ENCODE peak calls at places on chromosomes 12 and 14, in seven cellular contexts. O, Y, D, S, J, V and X are unnamed samples.

GRCh38 chr14:39374846-39375245 is 57.4 kb downstream of the FBXO33 start:
- ATAC-seq in O (no peak), Y (no peak), D (no peak), S (no peak), J (no peak), V (no peak), X (no peak)

GRCh38 chr14:59429798-59430197 is 35.4 kb downstream of the GPR135 start:
- ATAC-seq in O (peak; percentile 32), Y (no peak), D (no peak), S (no peak), J (no peak), V (no peak), X (no peak)

GRCh38 chr12:1680804-1681492 is 9.9 kb upstream of the ADIPOR2 start:
- ATAC-seq in O (peak; percentile 55), Y (peak; percentile 40), D (peak; percentile 62), S (no peak), J (peak; percentile 85), V (peak; percentile 78), X (no peak)

GRCh38 chr14:63991833-63992232 is 139.0 kb downstream of the SYNE2 start:
- ATAC-seq in O (no peak), Y (no peak), D (no peak), S (no peak), J (no peak), V (no peak), X (no peak)

GRCh38 chr12:89481218-89481914 is 43.2 kb downstream of the GALNT4 start:
- ATAC-seq in O (no peak), Y (no peak), D (no peak), S (no peak), J (no peak), V (peak; percentile 77), X (no peak)

GRCh38 chr12:107545737-107546363 is 139.7 kb upstream of the PWP1 start:
- ATAC-seq in O (no peak), Y (no peak), D (no peak), S (no peak), J (peak; percentile 62), V (no peak), X (peak; percentile 31)

GRCh38 chr12:38883629-38884134 is 21.7 kb downstream of the CPNE8 start:
- ATAC-seq in O (no peak), Y (no peak), D (no peak), S (no peak), J (no peak), V (peak; percentile 92), X (no peak)

GRCh38 chr12:67471810-67472209 is 176.7 kb upstream of the DYRK2 start:
- ATAC-seq in O (peak; percentile 73), Y (no peak), D (no peak), S (no peak), J (peak; percentile 51), V (peak; percentile 73), X (no peak)

DNA sequence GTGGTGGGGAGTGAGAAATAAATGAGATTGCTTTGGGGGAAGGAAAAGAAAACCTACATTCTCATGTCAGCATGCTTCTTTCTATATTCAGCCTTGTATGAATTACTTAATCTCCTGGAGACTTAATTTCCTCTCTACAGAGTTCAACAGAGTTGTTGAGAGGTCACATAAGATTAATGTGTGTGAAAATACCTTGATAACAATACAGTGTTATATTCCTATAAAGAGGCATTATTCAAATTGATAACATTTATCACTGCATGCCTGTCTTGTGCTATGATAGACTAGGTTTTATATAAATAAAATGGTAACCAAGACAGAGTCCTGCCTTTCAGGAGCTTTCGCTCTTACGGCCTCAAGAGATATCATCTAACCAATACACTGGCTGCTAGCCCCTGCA is 9.6 kb downstream of the FLRT2 start:
- ATAC-seq in O (no peak), Y (no peak), D (no peak), S (no peak), J (no peak), V (no peak), X (no peak)
- H3K4me3 ChIP-seq in O (no peak overlapping the region), Y (no peak overlapping the region), D (no peak overlapping the region), S (no peak overlapping the region), J (no peak overlapping the region), V (no peak overlapping the region), X (no peak overlapping the region)

DNA sequence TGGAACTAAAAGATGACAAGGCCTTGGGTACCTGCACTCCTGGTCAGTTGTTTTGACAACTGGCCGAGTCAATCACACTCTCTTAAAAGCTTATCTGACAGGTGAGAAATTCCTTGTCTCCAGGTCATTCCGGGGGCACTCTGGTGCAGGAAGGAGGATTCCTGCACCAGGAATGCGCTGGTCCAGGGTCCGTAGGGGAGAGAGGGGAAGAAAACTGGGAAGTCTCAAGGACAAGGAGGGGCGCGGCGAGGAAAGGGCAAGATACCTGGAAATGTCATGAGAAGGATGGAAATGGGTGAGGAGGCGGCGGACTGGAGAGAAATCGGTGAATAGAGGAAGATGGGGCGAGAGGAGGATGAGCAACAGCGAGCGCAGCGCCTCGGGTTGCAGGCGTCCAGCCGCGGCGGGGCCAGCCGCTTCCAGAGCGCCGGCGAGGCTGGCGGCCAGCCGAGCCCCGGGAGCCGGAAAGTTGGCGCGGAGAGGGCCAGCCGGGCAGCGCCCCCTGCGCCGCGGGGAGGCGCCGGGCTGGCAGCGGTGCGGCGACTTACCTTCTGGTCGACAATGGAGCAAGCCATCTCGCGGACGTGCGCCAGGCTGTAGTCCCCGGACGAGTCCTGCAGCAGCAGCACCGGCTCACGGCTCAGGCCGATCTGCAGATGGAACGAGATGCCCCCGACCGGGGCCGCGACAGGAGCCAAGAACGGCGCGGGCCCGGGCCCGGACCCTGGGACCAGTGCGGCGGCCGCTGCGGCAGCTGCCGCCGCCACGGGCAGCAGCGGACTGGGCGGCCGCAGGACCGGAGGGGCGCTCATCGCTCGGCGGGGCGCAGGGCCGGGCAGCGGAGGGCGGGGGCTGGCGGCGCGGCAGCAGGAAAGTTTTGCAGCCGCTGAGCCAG is 699 bp downstream of the PRKD1 start:
- ATAC-seq in O (no peak), Y (peak; percentile 54), D (peak; percentile 59), S (peak; percentile 79), J (peak; percentile 56), V (peak; percentile 70), X (peak; percentile 57)
- H3K4me3 ChIP-seq in O (peak overlapping the region; percentile 87), Y (peak overlapping the region; percentile 48), D (peak overlapping the region; percentile 51), S (peak overlapping the region; percentile 77), J (peak overlapping the region; percentile 77), V (peak overlapping the region; percentile 96), X (peak overlapping the region; percentile 85)

DNA sequence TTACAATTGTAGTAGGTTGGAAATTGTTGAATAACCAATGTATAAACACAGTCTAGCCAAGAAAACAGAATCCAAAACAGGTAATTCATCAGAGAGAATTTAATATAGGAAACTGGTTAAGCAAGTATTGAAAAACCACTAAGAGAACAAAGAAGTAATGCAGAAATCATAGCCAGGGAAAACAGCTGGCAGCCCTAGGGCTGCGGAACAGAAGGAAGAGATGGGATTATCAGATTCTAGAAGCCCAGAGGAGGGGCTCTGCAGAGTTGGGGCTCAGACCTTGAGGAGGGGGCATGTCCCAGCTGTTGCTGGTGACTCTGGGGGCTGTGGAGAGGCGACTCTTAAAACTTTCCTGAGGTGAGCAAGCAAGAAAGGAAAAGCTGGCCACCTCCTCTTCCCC is 49.4 kb downstream of the CD9 start:
- ATAC-seq in O (no peak), Y (no peak), D (no peak), S (no peak), J (no peak), V (no peak), X (no peak)
- H3K4me3 ChIP-seq in O (no peak overlapping the region), Y (no peak overlapping the region), D (no peak overlapping the region), S (no peak overlapping the region), J (no peak overlapping the region), V (no peak overlapping the region), X (no peak overlapping the region)

GRCh38 chr14:52412426-52412825 is 98.3 kb downstream of the PTGER2 start:
- ATAC-seq in O (no peak), Y (no peak), D (no peak), S (no peak), J (no peak), V (no peak), X (no peak)

GRCh38 chr14:52417139-52417538 is 103.0 kb downstream of the PTGER2 start:
- ATAC-seq in O (no peak), Y (no peak), D (no peak), S (no peak), J (no peak), V (no peak), X (no peak)

GRCh38 chr14:52413729-52414453 is 99.8 kb downstream of the PTGER2 start:
- ATAC-seq in O (no peak), Y (no peak), D (no peak), S (no peak), J (no peak), V (no peak), X (no peak)
- H3K4me3 ChIP-seq in O (no peak overlapping the region), Y (no peak overlapping the region), D (no peak overlapping the region), S (no peak overlapping the region), J (no peak overlapping the region), V (no peak overlapping the region), X (no peak overlapping the region)

DNA sequence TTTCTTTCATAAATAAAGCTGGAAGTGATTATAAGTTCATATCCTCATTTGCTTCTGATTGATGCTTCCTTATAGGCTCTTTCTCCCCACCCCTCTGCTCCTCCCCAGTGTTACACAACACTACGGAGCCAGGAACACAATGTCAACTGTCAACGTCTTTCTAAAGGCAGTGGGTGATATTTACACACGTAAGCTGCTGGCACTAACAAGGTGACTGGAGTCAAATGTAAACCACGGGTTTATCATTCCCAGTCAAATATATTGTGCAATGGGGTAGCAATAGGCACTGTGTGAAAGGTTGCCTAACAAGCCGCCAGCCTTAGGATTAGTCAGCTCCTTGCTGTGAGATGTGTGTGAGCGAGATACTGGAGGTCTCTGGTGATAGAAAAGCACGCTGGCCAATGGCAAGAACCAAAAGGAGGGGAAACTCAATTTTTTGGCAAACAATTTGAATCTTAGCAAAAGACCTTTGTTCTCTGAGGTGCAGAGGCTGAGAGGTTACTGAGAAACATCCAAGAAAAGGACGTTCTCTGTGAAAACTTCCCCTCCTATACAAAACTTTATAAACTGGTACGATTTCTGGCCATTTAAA is 22.1 kb upstream of the HECTD1 start:
- ATAC-seq in O (peak; percentile 98), Y (peak; percentile 97), D (peak; percentile 99), S (peak; percentile 99), J (peak; percentile 94), V (peak; percentile 99), X (peak; percentile 97)
- H3K4me3 ChIP-seq in O (peak overlapping the region; percentile 46), Y (no peak overlapping the region), D (no peak overlapping the region), S (no peak overlapping the region), J (peak overlapping the region; percentile 20), V (no peak overlapping the region), X (no peak overlapping the region)